ENCODE peak calls at places on chromosomes 3 and 15, in eight cellular contexts. U is pancreas, Q is activated T-cell treated with anti-CD3 and anti-CD28 coated beads for 48 hours, P is T-helper 9 cell, M is AG04450, B is keratinocyte, E is posterior vena cava, X is NCI-H1092. Z is an unnamed sample.

GRCh38 chr15:41880156-41880877 is 13.5 kb downstream of the SPTBN5 start:
- DNase-seq in Q (no peak), M (no peak), U (no peak), P (no peak), B (no peak), X (no peak), E (no peak), Z (no peak)

GRCh38 chr3:11903447-11903846 is 56.8 kb upstream of the TAMM41 start:
- DNase-seq in B (no peak), X (no peak), U (no peak), E (no peak), P (no peak), M (no peak), Q (no peak), Z (no peak)

GRCh38 chr15:87570186-87570585 is 686.4 kb downstream of the NTRK3 start:
- DNase-seq in E (no peak), M (no peak), Q (no peak), U (no peak), B (no peak), P (no peak), X (no peak), Z (peak)

GRCh38 chr15:78102741-78103140 is 10.4 kb downstream of the SH2D7 start:
- DNase-seq in E (no peak), M (no peak), X (no peak), Q (no peak), P (no peak), B (no peak), U (no peak), Z (no peak)

GRCh38 chr15:88463870-88464532 is 3.2 kb downstream of the MRPL46 start:
- DNase-seq in Q (no peak), M (no peak), B (no peak), P (no peak), E (no peak), U (no peak), X (no peak), Z (no peak)

GRCh38 chr3:117059054-117059989 is 349.7 kb downstream of the TUSC7 start:
- DNase-seq in P (no peak), M (no peak), E (no peak), B (no peak), X (peak), U (no peak), Q (no peak), Z (peak)

GRCh38 chr3:32340039-32340438 is 51.6 kb upstream of the CMTM7 start:
- DNase-seq in M (no peak), X (no peak), U (no peak), Q (no peak), B (no peak), P (no peak), E (no peak), Z (peak)

GRCh38 chr3:128359060-128359664 is 107.5 kb downstream of the DNAJB8 start:
- DNase-seq in U (no peak), X (no peak), E (no peak), M (no peak), B (no peak), P (no peak), Q (no peak), Z (no peak)

GRCh38 chr3:125087768-125088391 is 32.1 kb upstream of the HEG1 start:
- DNase-seq in E (no peak), B (no peak), P (no peak), Q (no peak), U (no peak), M (no peak), X (no peak), Z (peak)

GRCh38 chr15:90837052-90837621 is 31.3 kb upstream of the FURIN start:
- DNase-seq in Q (peak), E (no peak), U (no peak), X (no peak), P (no peak), B (no peak), M (no peak), Z (no peak)

Z was measured in EH.